ENCODE peak calls at places on chromosomes 16 and 17, in seven cellular contexts. One of them, this sample, is unnamed.

GRCh38 chr16:15723808-15724207 is 73.8 kb downstream of the NDE1 start:
- ATAC-seq in lung: no peak
- ATAC-seq in PC-3: no peak
- ATAC-seq in GM23338: no peak
- ATAC-seq in Right ventricle myocardium superior: no peak
- ATAC-seq in DND-41: no peak
- ATAC-seq in stimulated activated naive CD8-positive, alpha-beta T cell treated with anti-CD3 and anti-CD28 coated beads, Interleukin-15, amount 100 ng/mL, for 72 hours: no peak
- ATAC-seq in this sample: no peak

GRCh38 chr16:15539197-15539596 is 103.8 kb downstream of the MARF1 start:
- ATAC-seq in lung: no peak
- ATAC-seq in PC-3: peak; percentile 24
- ATAC-seq in GM23338: peak; percentile 74
- ATAC-seq in Right ventricle myocardium superior: no peak
- ATAC-seq in DND-41: no peak
- ATAC-seq in stimulated activated naive CD8-positive, alpha-beta T cell treated with anti-CD3 and anti-CD28 coated beads, Interleukin-15, amount 100 ng/mL, for 72 hours: no peak
- ATAC-seq in this sample: no peak

GRCh38 chr17:44235583-44235936 is 16.1 kb upstream of the UBTF start:
- ATAC-seq in lung: no peak
- ATAC-seq in PC-3: peak; percentile 94
- ATAC-seq in GM23338: no peak
- ATAC-seq in Right ventricle myocardium superior: no peak
- ATAC-seq in DND-41: no peak
- ATAC-seq in stimulated activated naive CD8-positive, alpha-beta T cell treated with anti-CD3 and anti-CD28 coated beads, Interleukin-15, amount 100 ng/mL, for 72 hours: no peak
- ATAC-seq in this sample: no peak

GRCh38 chr17:81315170-81315884 is 20.2 kb upstream of the SLC38A10 start:
- ATAC-seq in lung: no peak
- ATAC-seq in PC-3: no peak
- ATAC-seq in GM23338: no peak
- ATAC-seq in Right ventricle myocardium superior: no peak
- ATAC-seq in DND-41: no peak
- ATAC-seq in stimulated activated naive CD8-positive, alpha-beta T cell treated with anti-CD3 and anti-CD28 coated beads, Interleukin-15, amount 100 ng/mL, for 72 hours: peak; percentile 15
- ATAC-seq in this sample: peak; percentile 5

GRCh38 chr17:82595893-82596292 is 52.4 kb downstream of the WDR45B start:
- ATAC-seq in lung: no peak
- ATAC-seq in PC-3: no peak
- ATAC-seq in GM23338: no peak
- ATAC-seq in Right ventricle myocardium superior: no peak
- ATAC-seq in DND-41: no peak
- ATAC-seq in stimulated activated naive CD8-positive, alpha-beta T cell treated with anti-CD3 and anti-CD28 coated beads, Interleukin-15, amount 100 ng/mL, for 72 hours: no peak
- ATAC-seq in this sample: peak; percentile 25

GRCh38 chr16:57721765-57722499 is 13.6 kb upstream of the KATNB1 start:
- ATAC-seq in lung: no peak
- ATAC-seq in PC-3: no peak
- ATAC-seq in GM23338: no peak
- ATAC-seq in Right ventricle myocardium superior: no peak
- ATAC-seq in DND-41: no peak
- ATAC-seq in stimulated activated naive CD8-positive, alpha-beta T cell treated with anti-CD3 and anti-CD28 coated beads, Interleukin-15, amount 100 ng/mL, for 72 hours: no peak
- ATAC-seq in this sample: peak; percentile 50

GRCh38 chr16:58578642-58579041 is 51.0 kb downstream of the CNOT1 start:
- ATAC-seq in lung: no peak
- ATAC-seq in PC-3: no peak
- ATAC-seq in GM23338: no peak
- ATAC-seq in Right ventricle myocardium superior: peak; percentile 84
- ATAC-seq in DND-41: no peak
- ATAC-seq in stimulated activated naive CD8-positive, alpha-beta T cell treated with anti-CD3 and anti-CD28 coated beads, Interleukin-15, amount 100 ng/mL, for 72 hours: no peak
- ATAC-seq in this sample: no peak

GRCh38 chr17:35051579-35052239 is 11.8 kb downstream of the RFFL start:
- ATAC-seq in lung: no peak
- ATAC-seq in PC-3: no peak
- ATAC-seq in GM23338: no peak
- ATAC-seq in Right ventricle myocardium superior: peak; percentile 29
- ATAC-seq in DND-41: peak; percentile 58
- ATAC-seq in stimulated activated naive CD8-positive, alpha-beta T cell treated with anti-CD3 and anti-CD28 coated beads, Interleukin-15, amount 100 ng/mL, for 72 hours: peak; percentile 62
- ATAC-seq in this sample: peak; percentile 58

GRCh38 chr17:27646232-27646631 is 15.2 kb downstream of the LGALS9 start:
- ATAC-seq in lung: no peak
- ATAC-seq in PC-3: no peak
- ATAC-seq in GM23338: no peak
- ATAC-seq in Right ventricle myocardium superior: no peak
- ATAC-seq in DND-41: no peak
- ATAC-seq in stimulated activated naive CD8-positive, alpha-beta T cell treated with anti-CD3 and anti-CD28 coated beads, Interleukin-15, amount 100 ng/mL, for 72 hours: no peak
- ATAC-seq in this sample: no peak

GRCh38 chr17:36657763-36658490 is 56.5 kb downstream of the MRM1 start:
- ATAC-seq in lung: no peak
- ATAC-seq in PC-3: no peak
- ATAC-seq in GM23338: peak; percentile 80
- ATAC-seq in Right ventricle myocardium superior: peak; percentile 25
- ATAC-seq in DND-41: no peak
- ATAC-seq in stimulated activated naive CD8-positive, alpha-beta T cell treated with anti-CD3 and anti-CD28 coated beads, Interleukin-15, amount 100 ng/mL, for 72 hours: peak; percentile 69
- ATAC-seq in this sample: peak; percentile 25

GRCh38 chr16:25007284-25007984 is 7.7 kb downstream of the ARHGAP17 start:
- ATAC-seq in lung: no peak
- ATAC-seq in PC-3: no peak
- ATAC-seq in GM23338: no peak
- ATAC-seq in Right ventricle myocardium superior: no peak
- ATAC-seq in DND-41: no peak
- ATAC-seq in stimulated activated naive CD8-positive, alpha-beta T cell treated with anti-CD3 and anti-CD28 coated beads, Interleukin-15, amount 100 ng/mL, for 72 hours: no peak
- ATAC-seq in this sample: no peak

GRCh38 chr16:24972608-24973220 is 42.5 kb downstream of the ARHGAP17 start:
- ATAC-seq in lung: no peak
- ATAC-seq in PC-3: no peak
- ATAC-seq in GM23338: no peak
- ATAC-seq in Right ventricle myocardium superior: no peak
- ATAC-seq in DND-41: peak; percentile 59
- ATAC-seq in stimulated activated naive CD8-positive, alpha-beta T cell treated with anti-CD3 and anti-CD28 coated beads, Interleukin-15, amount 100 ng/mL, for 72 hours: peak; percentile 43
- ATAC-seq in this sample: no peak

GRCh38 chr17:75295220-75296158 is 6.3 kb upstream of the SLC25A19 start:
- ATAC-seq in lung: peak; percentile 38
- ATAC-seq in PC-3: no peak
- ATAC-seq in GM23338: no peak
- ATAC-seq in Right ventricle myocardium superior: peak; percentile 68
- ATAC-seq in DND-41: no peak
- ATAC-seq in stimulated activated naive CD8-positive, alpha-beta T cell treated with anti-CD3 and anti-CD28 coated beads, Interleukin-15, amount 100 ng/mL, for 72 hours: peak; percentile 94
- ATAC-seq in this sample: peak; percentile 90

GRCh38 chr16:68397710-68398171 is 50.6 kb downstream of the SMPD3 start:
- ATAC-seq in lung: no peak
- ATAC-seq in PC-3: no peak
- ATAC-seq in GM23338: no peak
- ATAC-seq in Right ventricle myocardium superior: no peak
- ATAC-seq in DND-41: no peak
- ATAC-seq in stimulated activated naive CD8-positive, alpha-beta T cell treated with anti-CD3 and anti-CD28 coated beads, Interleukin-15, amount 100 ng/mL, for 72 hours: no peak
- ATAC-seq in this sample: no peak

GRCh38 chr17:79818026-79818758 is 21.0 kb downstream of the CBX4 start:
- ATAC-seq in lung: no peak
- ATAC-seq in PC-3: no peak
- ATAC-seq in GM23338: no peak
- ATAC-seq in Right ventricle myocardium superior: no peak
- ATAC-seq in DND-41: no peak
- ATAC-seq in stimulated activated naive CD8-positive, alpha-beta T cell treated with anti-CD3 and anti-CD28 coated beads, Interleukin-15, amount 100 ng/mL, for 72 hours: no peak
- ATAC-seq in this sample: no peak

GRCh38 chr16:69514366-69514765 is 51.4 kb upstream of the NFAT5 start:
- ATAC-seq in lung: no peak
- ATAC-seq in PC-3: no peak
- ATAC-seq in GM23338: no peak
- ATAC-seq in Right ventricle myocardium superior: peak; percentile 25
- ATAC-seq in DND-41: no peak
- ATAC-seq in stimulated activated naive CD8-positive, alpha-beta T cell treated with anti-CD3 and anti-CD28 coated beads, Interleukin-15, amount 100 ng/mL, for 72 hours: no peak
- ATAC-seq in this sample: peak; percentile 82

GRCh38 chr17:47808036-47808829 is 13.4 kb downstream of the OSBPL7 start:
- ATAC-seq in lung: no peak
- ATAC-seq in PC-3: no peak
- ATAC-seq in GM23338: no peak
- ATAC-seq in Right ventricle myocardium superior: no peak
- ATAC-seq in DND-41: no peak
- ATAC-seq in stimulated activated naive CD8-positive, alpha-beta T cell treated with anti-CD3 and anti-CD28 coated beads, Interleukin-15, amount 100 ng/mL, for 72 hours: no peak
- ATAC-seq in this sample: no peak

GRCh38 chr17:46001390-46002310 is 2.6 kb downstream of the STH start:
- ATAC-seq in lung: no peak
- ATAC-seq in PC-3: no peak
- ATAC-seq in GM23338: no peak
- ATAC-seq in Right ventricle myocardium superior: no peak
- ATAC-seq in DND-41: no peak
- ATAC-seq in stimulated activated naive CD8-positive, alpha-beta T cell treated with anti-CD3 and anti-CD28 coated beads, Interleukin-15, amount 100 ng/mL, for 72 hours: no peak
- ATAC-seq in this sample: peak; percentile 4

GRCh38 chr17:64781394-64781793 is 119.3 kb upstream of the SMURF2 start:
- ATAC-seq in lung: peak; percentile 38
- ATAC-seq in PC-3: no peak
- ATAC-seq in GM23338: peak; percentile 3
- ATAC-seq in Right ventricle myocardium superior: peak; percentile 30
- ATAC-seq in DND-41: peak; percentile 81
- ATAC-seq in stimulated activated naive CD8-positive, alpha-beta T cell treated with anti-CD3 and anti-CD28 coated beads, Interleukin-15, amount 100 ng/mL, for 72 hours: peak; percentile 49
- ATAC-seq in this sample: no peak

GRCh38 chr17:2375406-2375805 is 25.5 kb downstream of the MNT start:
- ATAC-seq in lung: no peak
- ATAC-seq in PC-3: no peak
- ATAC-seq in GM23338: no peak
- ATAC-seq in Right ventricle myocardium superior: no peak
- ATAC-seq in DND-41: no peak
- ATAC-seq in stimulated activated naive CD8-positive, alpha-beta T cell treated with anti-CD3 and anti-CD28 coated beads, Interleukin-15, amount 100 ng/mL, for 72 hours: no peak
- ATAC-seq in this sample: no peak

GRCh38 chr17:73341350-73342056 is 29.7 kb upstream of the CDC42EP4 start:
- ATAC-seq in lung: no peak
- ATAC-seq in PC-3: no peak
- ATAC-seq in GM23338: no peak
- ATAC-seq in Right ventricle myocardium superior: no peak
- ATAC-seq in DND-41: no peak
- ATAC-seq in stimulated activated naive CD8-positive, alpha-beta T cell treated with anti-CD3 and anti-CD28 coated beads, Interleukin-15, amount 100 ng/mL, for 72 hours: no peak
- ATAC-seq in this sample: no peak

GRCh38 chr16:3695610-3696369 is 21.5 kb downstream of the TRAP1 start:
- ATAC-seq in lung: no peak
- ATAC-seq in PC-3: no peak
- ATAC-seq in GM23338: no peak
- ATAC-seq in Right ventricle myocardium superior: peak; percentile 61
- ATAC-seq in DND-41: no peak
- ATAC-seq in stimulated activated naive CD8-positive, alpha-beta T cell treated with anti-CD3 and anti-CD28 coated beads, Interleukin-15, amount 100 ng/mL, for 72 hours: no peak
- ATAC-seq in this sample: no peak

GRCh38 chr17:81691196-81691595 is 7.4 kb downstream of the HGS start:
- ATAC-seq in lung: no peak
- ATAC-seq in PC-3: no peak
- ATAC-seq in GM23338: no peak
- ATAC-seq in Right ventricle myocardium superior: no peak
- ATAC-seq in DND-41: no peak
- ATAC-seq in stimulated activated naive CD8-positive, alpha-beta T cell treated with anti-CD3 and anti-CD28 coated beads, Interleukin-15, amount 100 ng/mL, for 72 hours: no peak
- ATAC-seq in this sample: no peak

GRCh38 chr17:79251824-79252223 is 177.2 kb downstream of the ENGASE start:
- ATAC-seq in lung: no peak
- ATAC-seq in PC-3: no peak
- ATAC-seq in GM23338: no peak
- ATAC-seq in Right ventricle myocardium superior: no peak
- ATAC-seq in DND-41: no peak
- ATAC-seq in stimulated activated naive CD8-positive, alpha-beta T cell treated with anti-CD3 and anti-CD28 coated beads, Interleukin-15, amount 100 ng/mL, for 72 hours: no peak
- ATAC-seq in this sample: no peak

GRCh38 chr17:68197091-68197996 is 50.5 kb upstream of the AMZ2 start:
- ATAC-seq in lung: no peak
- ATAC-seq in PC-3: peak; percentile 7
- ATAC-seq in GM23338: peak; percentile 3
- ATAC-seq in Right ventricle myocardium superior: no peak
- ATAC-seq in DND-41: no peak
- ATAC-seq in stimulated activated naive CD8-positive, alpha-beta T cell treated with anti-CD3 and anti-CD28 coated beads, Interleukin-15, amount 100 ng/mL, for 72 hours: peak; percentile 21
- ATAC-seq in this sample: peak; percentile 25

GRCh38 chr17:3770471-3770870 is 30.5 kb downstream of the ITGAE start:
- ATAC-seq in lung: no peak
- ATAC-seq in PC-3: no peak
- ATAC-seq in GM23338: no peak
- ATAC-seq in Right ventricle myocardium superior: no peak
- ATAC-seq in DND-41: peak; percentile 89
- ATAC-seq in stimulated activated naive CD8-positive, alpha-beta T cell treated with anti-CD3 and anti-CD28 coated beads, Interleukin-15, amount 100 ng/mL, for 72 hours: peak; percentile 80
- ATAC-seq in this sample: peak; percentile 85

GRCh38 chr16:27706156-27706705 is 156.3 kb downstream of the KATNIP start:
- ATAC-seq in lung: no peak
- ATAC-seq in PC-3: no peak
- ATAC-seq in GM23338: no peak
- ATAC-seq in Right ventricle myocardium superior: no peak
- ATAC-seq in DND-41: no peak
- ATAC-seq in stimulated activated naive CD8-positive, alpha-beta T cell treated with anti-CD3 and anti-CD28 coated beads, Interleukin-15, amount 100 ng/mL, for 72 hours: no peak
- ATAC-seq in this sample: no peak

GRCh38 chr16:66970775-66971725 is 10.0 kb downstream of the CES3 start:
- ATAC-seq in lung: no peak
- ATAC-seq in PC-3: no peak
- ATAC-seq in GM23338: no peak
- ATAC-seq in Right ventricle myocardium superior: no peak
- ATAC-seq in DND-41: no peak
- ATAC-seq in stimulated activated naive CD8-positive, alpha-beta T cell treated with anti-CD3 and anti-CD28 coated beads, Interleukin-15, amount 100 ng/mL, for 72 hours: peak; percentile 58
- ATAC-seq in this sample: no peak

GRCh38 chr16:70418274-70418992 is 20.5 kb downstream of the ST3GAL2 start:
- ATAC-seq in lung: no peak
- ATAC-seq in PC-3: no peak
- ATAC-seq in GM23338: peak; percentile 39
- ATAC-seq in Right ventricle myocardium superior: no peak
- ATAC-seq in DND-41: peak; percentile 39
- ATAC-seq in stimulated activated naive CD8-positive, alpha-beta T cell treated with anti-CD3 and anti-CD28 coated beads, Interleukin-15, amount 100 ng/mL, for 72 hours: peak; percentile 62
- ATAC-seq in this sample: no peak

GRCh38 chr16:75225092-75225491 is 6.3 kb downstream of the CTRB1 start:
- ATAC-seq in lung: no peak
- ATAC-seq in PC-3: peak; percentile 10
- ATAC-seq in GM23338: no peak
- ATAC-seq in Right ventricle myocardium superior: no peak
- ATAC-seq in DND-41: no peak
- ATAC-seq in stimulated activated naive CD8-positive, alpha-beta T cell treated with anti-CD3 and anti-CD28 coated beads, Interleukin-15, amount 100 ng/mL, for 72 hours: no peak
- ATAC-seq in this sample: no peak

GRCh38 chr17:47935961-47936360 is 5.4 kb upstream of the PNPO start:
- ATAC-seq in lung: peak; percentile 34
- ATAC-seq in PC-3: peak; percentile 78
- ATAC-seq in GM23338: no peak
- ATAC-seq in Right ventricle myocardium superior: no peak
- ATAC-seq in DND-41: no peak
- ATAC-seq in stimulated activated naive CD8-positive, alpha-beta T cell treated with anti-CD3 and anti-CD28 coated beads, Interleukin-15, amount 100 ng/mL, for 72 hours: no peak
- ATAC-seq in this sample: no peak

GRCh38 chr17:13597723-13598347 is 3.9 kb downstream of the HS3ST3A1 start:
- ATAC-seq in lung: no peak
- ATAC-seq in PC-3: no peak
- ATAC-seq in GM23338: no peak
- ATAC-seq in Right ventricle myocardium superior: no peak
- ATAC-seq in DND-41: peak; percentile 37
- ATAC-seq in stimulated activated naive CD8-positive, alpha-beta T cell treated with anti-CD3 and anti-CD28 coated beads, Interleukin-15, amount 100 ng/mL, for 72 hours: no peak
- ATAC-seq in this sample: no peak

GRCh38 chr16:23874613-23875294 is 39.0 kb downstream of the PRKCB start:
- ATAC-seq in lung: no peak
- ATAC-seq in PC-3: no peak
- ATAC-seq in GM23338: no peak
- ATAC-seq in Right ventricle myocardium superior: no peak
- ATAC-seq in DND-41: no peak
- ATAC-seq in stimulated activated naive CD8-positive, alpha-beta T cell treated with anti-CD3 and anti-CD28 coated beads, Interleukin-15, amount 100 ng/mL, for 72 hours: no peak
- ATAC-seq in this sample: no peak

This sample was measured in stimulated activated memory B cell treated with anti-CD40 and anti-IgM and Interleukin-4, amounts not matched to agents 10 μg/mL and 1 μg/mL and 100 μg/mL, for 72 hours.